ENCODE peak calls at places on chromosomes 11 and 22, in five cellular contexts. One of them, this sample, is unnamed.

GRCh38 chr11:85886089-85887056 is 31.2 kb downstream of the CCDC83 start:
- DNase-seq in head of caudate nucleus: no peak
- DNase-seq in stimulated activated CD8-positive, alpha-beta memory T cell treated with anti-CD3 and anti-CD28 coated beads, Interleukin-4, amount 100 ng/mL, for 1 hour: no peak
- DNase-seq in SJSA1: no peak
- DNase-seq in osteocyte: no peak
- DNase-seq in this sample: no peak

GRCh38 chr11:65766535-65766934 is 14.2 kb downstream of the AP5B1 start:
- DNase-seq in head of caudate nucleus: no peak
- DNase-seq in stimulated activated CD8-positive, alpha-beta memory T cell treated with anti-CD3 and anti-CD28 coated beads, Interleukin-4, amount 100 ng/mL, for 1 hour: no peak
- DNase-seq in SJSA1: no peak
- DNase-seq in osteocyte: peak
- DNase-seq in this sample: no peak

GRCh38 chr11:63909621-63910506 is 7.1 kb downstream of the RCOR2 start:
- DNase-seq in head of caudate nucleus: no peak
- DNase-seq in stimulated activated CD8-positive, alpha-beta memory T cell treated with anti-CD3 and anti-CD28 coated beads, Interleukin-4, amount 100 ng/mL, for 1 hour: no peak
- DNase-seq in SJSA1: no peak
- DNase-seq in osteocyte: no peak
- DNase-seq in this sample: no peak

GRCh38 chr11:9528141-9528511 is 45.3 kb upstream of the WEE1 start:
- DNase-seq in head of caudate nucleus: no peak
- DNase-seq in stimulated activated CD8-positive, alpha-beta memory T cell treated with anti-CD3 and anti-CD28 coated beads, Interleukin-4, amount 100 ng/mL, for 1 hour: no peak
- DNase-seq in SJSA1: no peak
- DNase-seq in osteocyte: no peak
- DNase-seq in this sample: no peak

GRCh38 chr11:103544874-103545273 is 435.6 kb downstream of the DYNC2H1 start:
- DNase-seq in head of caudate nucleus: no peak
- DNase-seq in stimulated activated CD8-positive, alpha-beta memory T cell treated with anti-CD3 and anti-CD28 coated beads, Interleukin-4, amount 100 ng/mL, for 1 hour: no peak
- DNase-seq in SJSA1: no peak
- DNase-seq in osteocyte: no peak
- DNase-seq in this sample: no peak

GRCh38 chr22:49204599-49205214 is 623.0 kb downstream of the BRD1 start:
- DNase-seq in head of caudate nucleus: no peak
- DNase-seq in stimulated activated CD8-positive, alpha-beta memory T cell treated with anti-CD3 and anti-CD28 coated beads, Interleukin-4, amount 100 ng/mL, for 1 hour: no peak
- DNase-seq in SJSA1: peak
- DNase-seq in osteocyte: peak
- DNase-seq in this sample: no peak

GRCh38 chr11:86035164-86035563 is 33.7 kb downstream of the PICALM start:
- DNase-seq in head of caudate nucleus: no peak
- DNase-seq in stimulated activated CD8-positive, alpha-beta memory T cell treated with anti-CD3 and anti-CD28 coated beads, Interleukin-4, amount 100 ng/mL, for 1 hour: no peak
- DNase-seq in SJSA1: no peak
- DNase-seq in osteocyte: no peak
- DNase-seq in this sample: no peak

GRCh38 chr22:24423519-24424000 is 3.8 kb upstream of the ADORA2A start:
- DNase-seq in head of caudate nucleus: no peak
- DNase-seq in stimulated activated CD8-positive, alpha-beta memory T cell treated with anti-CD3 and anti-CD28 coated beads, Interleukin-4, amount 100 ng/mL, for 1 hour: peak
- DNase-seq in SJSA1: no peak
- DNase-seq in osteocyte: peak
- DNase-seq in this sample: peak

GRCh38 chr11:45333506-45333971 is 47.4 kb upstream of the SYT13 start:
- DNase-seq in head of caudate nucleus: no peak
- DNase-seq in stimulated activated CD8-positive, alpha-beta memory T cell treated with anti-CD3 and anti-CD28 coated beads, Interleukin-4, amount 100 ng/mL, for 1 hour: no peak
- DNase-seq in SJSA1: peak
- DNase-seq in osteocyte: peak
- DNase-seq in this sample: peak

GRCh38 chr11:2531277-2531986 is 86.6 kb downstream of the KCNQ1 start:
- DNase-seq in head of caudate nucleus: no peak
- DNase-seq in stimulated activated CD8-positive, alpha-beta memory T cell treated with anti-CD3 and anti-CD28 coated beads, Interleukin-4, amount 100 ng/mL, for 1 hour: peak
- DNase-seq in SJSA1: peak
- DNase-seq in osteocyte: peak
- DNase-seq in this sample: peak

GRCh38 chr11:68524213-68524612 is 63.7 kb downstream of the PPP6R3 start:
- DNase-seq in head of caudate nucleus: no peak
- DNase-seq in stimulated activated CD8-positive, alpha-beta memory T cell treated with anti-CD3 and anti-CD28 coated beads, Interleukin-4, amount 100 ng/mL, for 1 hour: no peak
- DNase-seq in SJSA1: peak
- DNase-seq in osteocyte: no peak
- DNase-seq in this sample: peak

GRCh38 chr22:19817561-19818263 is 37.0 kb downstream of the GNB1L start:
- DNase-seq in head of caudate nucleus: no peak
- DNase-seq in stimulated activated CD8-positive, alpha-beta memory T cell treated with anti-CD3 and anti-CD28 coated beads, Interleukin-4, amount 100 ng/mL, for 1 hour: no peak
- DNase-seq in SJSA1: no peak
- DNase-seq in osteocyte: peak
- DNase-seq in this sample: no peak

GRCh38 chr22:48918585-48919186 is 909.0 kb downstream of the BRD1 start:
- DNase-seq in head of caudate nucleus: no peak
- DNase-seq in stimulated activated CD8-positive, alpha-beta memory T cell treated with anti-CD3 and anti-CD28 coated beads, Interleukin-4, amount 100 ng/mL, for 1 hour: no peak
- DNase-seq in SJSA1: no peak
- DNase-seq in osteocyte: peak
- DNase-seq in this sample: no peak

GRCh38 chr11:77299528-77299993 is 1.9 kb downstream of the GDPD4 start:
- DNase-seq in head of caudate nucleus: no peak
- DNase-seq in stimulated activated CD8-positive, alpha-beta memory T cell treated with anti-CD3 and anti-CD28 coated beads, Interleukin-4, amount 100 ng/mL, for 1 hour: no peak
- DNase-seq in SJSA1: no peak
- DNase-seq in osteocyte: no peak
- DNase-seq in this sample: no peak

GRCh38 chr11:68658661-68659060 is 25.7 kb upstream of the GAL start:
- DNase-seq in head of caudate nucleus: no peak
- DNase-seq in stimulated activated CD8-positive, alpha-beta memory T cell treated with anti-CD3 and anti-CD28 coated beads, Interleukin-4, amount 100 ng/mL, for 1 hour: no peak
- DNase-seq in SJSA1: no peak
- DNase-seq in osteocyte: no peak
- DNase-seq in this sample: no peak

GRCh38 chr11:61007383-61007970 is 36.0 kb downstream of the CD6 start:
- DNase-seq in head of caudate nucleus: no peak
- DNase-seq in stimulated activated CD8-positive, alpha-beta memory T cell treated with anti-CD3 and anti-CD28 coated beads, Interleukin-4, amount 100 ng/mL, for 1 hour: no peak
- DNase-seq in SJSA1: no peak
- DNase-seq in osteocyte: no peak
- DNase-seq in this sample: no peak

GRCh38 chr22:17896552-17896951 is 122.3 kb upstream of the BID start:
- DNase-seq in head of caudate nucleus: no peak
- DNase-seq in stimulated activated CD8-positive, alpha-beta memory T cell treated with anti-CD3 and anti-CD28 coated beads, Interleukin-4, amount 100 ng/mL, for 1 hour: no peak
- DNase-seq in SJSA1: no peak
- DNase-seq in osteocyte: no peak
- DNase-seq in this sample: peak

GRCh38 chr11:47285969-47286770 is 16.2 kb downstream of the MADD start:
- DNase-seq in head of caudate nucleus: no peak
- DNase-seq in stimulated activated CD8-positive, alpha-beta memory T cell treated with anti-CD3 and anti-CD28 coated beads, Interleukin-4, amount 100 ng/mL, for 1 hour: no peak
- DNase-seq in SJSA1: no peak
- DNase-seq in osteocyte: no peak
- DNase-seq in this sample: no peak

GRCh38 chr11:102430158-102430836 is 22.3 kb downstream of the TMEM123 start:
- DNase-seq in head of caudate nucleus: no peak
- DNase-seq in stimulated activated CD8-positive, alpha-beta memory T cell treated with anti-CD3 and anti-CD28 coated beads, Interleukin-4, amount 100 ng/mL, for 1 hour: no peak
- DNase-seq in SJSA1: no peak
- DNase-seq in osteocyte: no peak
- DNase-seq in this sample: no peak

GRCh38 chr11:105004021-105004420 is 18.9 kb downstream of the CASP5 start:
- DNase-seq in head of caudate nucleus: no peak
- DNase-seq in stimulated activated CD8-positive, alpha-beta memory T cell treated with anti-CD3 and anti-CD28 coated beads, Interleukin-4, amount 100 ng/mL, for 1 hour: no peak
- DNase-seq in SJSA1: no peak
- DNase-seq in osteocyte: no peak
- DNase-seq in this sample: peak

GRCh38 chr11:27291954-27292641 is 70.9 kb downstream of the CCDC34 start:
- DNase-seq in head of caudate nucleus: no peak
- DNase-seq in stimulated activated CD8-positive, alpha-beta memory T cell treated with anti-CD3 and anti-CD28 coated beads, Interleukin-4, amount 100 ng/mL, for 1 hour: no peak
- DNase-seq in SJSA1: no peak
- DNase-seq in osteocyte: no peak
- DNase-seq in this sample: no peak

GRCh38 chr11:80855975-80856524 is 1415.2 kb upstream of the TENM4 start:
- DNase-seq in head of caudate nucleus: no peak
- DNase-seq in stimulated activated CD8-positive, alpha-beta memory T cell treated with anti-CD3 and anti-CD28 coated beads, Interleukin-4, amount 100 ng/mL, for 1 hour: no peak
- DNase-seq in SJSA1: no peak
- DNase-seq in osteocyte: no peak
- DNase-seq in this sample: no peak

GRCh38 chr11:15893080-15893492 is 463.3 kb downstream of the SOX6 start:
- DNase-seq in head of caudate nucleus: no peak
- DNase-seq in stimulated activated CD8-positive, alpha-beta memory T cell treated with anti-CD3 and anti-CD28 coated beads, Interleukin-4, amount 100 ng/mL, for 1 hour: no peak
- DNase-seq in SJSA1: peak
- DNase-seq in osteocyte: no peak
- DNase-seq in this sample: no peak

GRCh38 chr11:122634507-122634906 is 21.0 kb upstream of the UBASH3B start:
- DNase-seq in head of caudate nucleus: no peak
- DNase-seq in stimulated activated CD8-positive, alpha-beta memory T cell treated with anti-CD3 and anti-CD28 coated beads, Interleukin-4, amount 100 ng/mL, for 1 hour: no peak
- DNase-seq in SJSA1: no peak
- DNase-seq in osteocyte: no peak
- DNase-seq in this sample: no peak

GRCh38 chr22:19884161-19884953 is 29.7 kb upstream of the GNB1L start:
- DNase-seq in head of caudate nucleus: no peak
- DNase-seq in stimulated activated CD8-positive, alpha-beta memory T cell treated with anti-CD3 and anti-CD28 coated beads, Interleukin-4, amount 100 ng/mL, for 1 hour: no peak
- DNase-seq in SJSA1: no peak
- DNase-seq in osteocyte: no peak
- DNase-seq in this sample: no peak

GRCh38 chr22:50274311-50274710 is 4.1 kb upstream of the MAPK11 start:
- DNase-seq in head of caudate nucleus: peak
- DNase-seq in stimulated activated CD8-positive, alpha-beta memory T cell treated with anti-CD3 and anti-CD28 coated beads, Interleukin-4, amount 100 ng/mL, for 1 hour: peak
- DNase-seq in SJSA1: no peak
- DNase-seq in osteocyte: no peak
- DNase-seq in this sample: peak

GRCh38 chr22:43013355-43014061 is 1.4 kb downstream of the PACSIN2 start:
- DNase-seq in head of caudate nucleus: no peak
- DNase-seq in stimulated activated CD8-positive, alpha-beta memory T cell treated with anti-CD3 and anti-CD28 coated beads, Interleukin-4, amount 100 ng/mL, for 1 hour: no peak
- DNase-seq in SJSA1: no peak
- DNase-seq in osteocyte: no peak
- DNase-seq in this sample: peak

GRCh38 chr11:75872887-75873416 is 57.9 kb downstream of the UVRAG start:
- DNase-seq in head of caudate nucleus: no peak
- DNase-seq in stimulated activated CD8-positive, alpha-beta memory T cell treated with anti-CD3 and anti-CD28 coated beads, Interleukin-4, amount 100 ng/mL, for 1 hour: no peak
- DNase-seq in SJSA1: no peak
- DNase-seq in osteocyte: no peak
- DNase-seq in this sample: no peak

GRCh38 chr11:96357794-96358193 is 14.8 kb upstream of the MAML2 start:
- DNase-seq in head of caudate nucleus: no peak
- DNase-seq in stimulated activated CD8-positive, alpha-beta memory T cell treated with anti-CD3 and anti-CD28 coated beads, Interleukin-4, amount 100 ng/mL, for 1 hour: no peak
- DNase-seq in SJSA1: no peak
- DNase-seq in osteocyte: no peak
- DNase-seq in this sample: no peak

GRCh38 chr11:35005156-35005780 is 88.8 kb downstream of the PDHX start:
- DNase-seq in head of caudate nucleus: no peak
- DNase-seq in stimulated activated CD8-positive, alpha-beta memory T cell treated with anti-CD3 and anti-CD28 coated beads, Interleukin-4, amount 100 ng/mL, for 1 hour: no peak
- DNase-seq in SJSA1: no peak
- DNase-seq in osteocyte: no peak
- DNase-seq in this sample: no peak

GRCh38 chr22:19430890-19431541 is 517 bp downstream of the HIRA start:
- DNase-seq in head of caudate nucleus: peak
- DNase-seq in stimulated activated CD8-positive, alpha-beta memory T cell treated with anti-CD3 and anti-CD28 coated beads, Interleukin-4, amount 100 ng/mL, for 1 hour: no peak
- DNase-seq in SJSA1: no peak
- DNase-seq in osteocyte: no peak
- DNase-seq in this sample: peak

GRCh38 chr11:25065711-25066110 is 568.9 kb downstream of the LUZP2 start:
- DNase-seq in head of caudate nucleus: no peak
- DNase-seq in stimulated activated CD8-positive, alpha-beta memory T cell treated with anti-CD3 and anti-CD28 coated beads, Interleukin-4, amount 100 ng/mL, for 1 hour: no peak
- DNase-seq in SJSA1: no peak
- DNase-seq in osteocyte: no peak
- DNase-seq in this sample: no peak

GRCh38 chr11:102680945-102681344 is 24.6 kb downstream of the MMP27 start:
- DNase-seq in head of caudate nucleus: no peak
- DNase-seq in stimulated activated CD8-positive, alpha-beta memory T cell treated with anti-CD3 and anti-CD28 coated beads, Interleukin-4, amount 100 ng/mL, for 1 hour: no peak
- DNase-seq in SJSA1: no peak
- DNase-seq in osteocyte: no peak
- DNase-seq in this sample: no peak

GRCh38 chr11:60939828-60940227 is 12.1 kb downstream of the SLC15A3 start:
- DNase-seq in head of caudate nucleus: no peak
- DNase-seq in stimulated activated CD8-positive, alpha-beta memory T cell treated with anti-CD3 and anti-CD28 coated beads, Interleukin-4, amount 100 ng/mL, for 1 hour: no peak
- DNase-seq in SJSA1: no peak
- DNase-seq in osteocyte: no peak
- DNase-seq in this sample: no peak

GRCh38 chr11:75276696-75277095 is 36.1 kb downstream of the TPBGL start:
- DNase-seq in head of caudate nucleus: no peak
- DNase-seq in stimulated activated CD8-positive, alpha-beta memory T cell treated with anti-CD3 and anti-CD28 coated beads, Interleukin-4, amount 100 ng/mL, for 1 hour: no peak
- DNase-seq in SJSA1: no peak
- DNase-seq in osteocyte: no peak
- DNase-seq in this sample: no peak

GRCh38 chr22:21728270-21728669 is 7.3 kb downstream of the YPEL1 start:
- DNase-seq in head of caudate nucleus: no peak
- DNase-seq in stimulated activated CD8-positive, alpha-beta memory T cell treated with anti-CD3 and anti-CD28 coated beads, Interleukin-4, amount 100 ng/mL, for 1 hour: no peak
- DNase-seq in SJSA1: no peak
- DNase-seq in osteocyte: no peak
- DNase-seq in this sample: no peak

GRCh38 chr11:14237333-14237988 is 121.5 kb downstream of the RRAS2 start:
- DNase-seq in head of caudate nucleus: no peak
- DNase-seq in stimulated activated CD8-positive, alpha-beta memory T cell treated with anti-CD3 and anti-CD28 coated beads, Interleukin-4, amount 100 ng/mL, for 1 hour: no peak
- DNase-seq in SJSA1: no peak
- DNase-seq in osteocyte: no peak
- DNase-seq in this sample: no peak

GRCh38 chr11:61037694-61038093 is 64.6 kb upstream of the CD5 start:
- DNase-seq in head of caudate nucleus: no peak
- DNase-seq in stimulated activated CD8-positive, alpha-beta memory T cell treated with anti-CD3 and anti-CD28 coated beads, Interleukin-4, amount 100 ng/mL, for 1 hour: no peak
- DNase-seq in SJSA1: no peak
- DNase-seq in osteocyte: no peak
- DNase-seq in this sample: no peak

GRCh38 chr11:88569342-88569741 is 231.8 kb upstream of the CTSC start:
- DNase-seq in head of caudate nucleus: no peak
- DNase-seq in stimulated activated CD8-positive, alpha-beta memory T cell treated with anti-CD3 and anti-CD28 coated beads, Interleukin-4, amount 100 ng/mL, for 1 hour: no peak
- DNase-seq in SJSA1: no peak
- DNase-seq in osteocyte: no peak
- DNase-seq in this sample: peak

This sample was measured in dermis blood vessel endothelial cell.